ENCODE peak calls at places on chromosome 5, in seven cellular contexts. One of them, this sample, is unnamed. For H3K9me3, the result is how much of the 10 kb centered on the place peaks cover.

GRCh38 chr5:56632939-56633338 is 182.4 kb upstream of the MAP3K1 start:
- DNase-seq in pancreas: no peak
- DNase-seq in MM.1S: no peak
- DNase-seq in fibroblast of lung: no peak
- DNase-seq in A549: no peak
- DNase-seq in PC-3: no peak
- DNase-seq in PC-9: no peak
- DNase-seq in this sample: no peak

GRCh38 chr5:175749591-175749990 is 91.7 kb downstream of the HRH2 start:
- DNase-seq in PC-3: no peak
- DNase-seq in PC-9: peak
- DNase-seq in A549: no peak
- DNase-seq in fibroblast of lung: no peak
- DNase-seq in pancreas: no peak
- DNase-seq in MM.1S: no peak
- DNase-seq in this sample: no peak

GRCh38 chr5:179232091-179232490 is 113.2 kb downstream of the ADAMTS2 start:
- DNase-seq in A549: no peak
- DNase-seq in fibroblast of lung: no peak
- DNase-seq in PC-3: no peak
- DNase-seq in pancreas: peak
- DNase-seq in PC-9: no peak
- DNase-seq in MM.1S: no peak
- DNase-seq in this sample: no peak

GRCh38 chr5:93385665-93386064 is 195.4 kb downstream of the NR2F1-AS1 start:
- DNase-seq in PC-9: no peak
- DNase-seq in pancreas: no peak
- DNase-seq in MM.1S: no peak
- DNase-seq in fibroblast of lung: peak
- DNase-seq in A549: no peak
- DNase-seq in PC-3: no peak
- DNase-seq in this sample: no peak

GRCh38 chr5:148615644-148616283 is 38.6 kb downstream of the HTR4 start:
- DNase-seq in PC-3: peak
- DNase-seq in MM.1S: no peak
- DNase-seq in PC-9: no peak
- DNase-seq in A549: no peak
- DNase-seq in fibroblast of lung: peak
- DNase-seq in pancreas: no peak
- DNase-seq in this sample: no peak

GRCh38 chr5:93622240-93622885 is 39.3 kb downstream of the NR2F1 start:
- DNase-seq in MM.1S: no peak
- DNase-seq in fibroblast of lung: peak
- DNase-seq in PC-3: peak
- DNase-seq in pancreas: no peak
- DNase-seq in A549: peak
- DNase-seq in PC-9: no peak
- DNase-seq in this sample: no peak

GRCh38 chr5:142924135-142924883 is 154.1 kb downstream of the ARHGAP26 start:
- DNase-seq in PC-3: peak
- DNase-seq in fibroblast of lung: peak
- DNase-seq in MM.1S: no peak
- DNase-seq in pancreas: no peak
- DNase-seq in PC-9: no peak
- DNase-seq in A549: peak
- DNase-seq in this sample: no peak

GRCh38 chr5:108607421-108607820 is 140.3 kb upstream of the FER start:
- DNase-seq in PC-9: no peak
- DNase-seq in pancreas: no peak
- DNase-seq in fibroblast of lung: no peak
- DNase-seq in MM.1S: no peak
- DNase-seq in A549: no peak
- DNase-seq in PC-3: no peak
- DNase-seq in this sample: no peak

GRCh38 chr5:85709728-85710127 is 908.0 kb upstream of the COX7C start:
- DNase-seq in pancreas: no peak
- DNase-seq in PC-3: no peak
- DNase-seq in A549: no peak
- DNase-seq in PC-9: no peak
- DNase-seq in fibroblast of lung: no peak
- DNase-seq in MM.1S: no peak
- DNase-seq in this sample: no peak

GRCh38 chr5:170986598-170986997 is 124.8 kb downstream of the RANBP17 start:
- DNase-seq in fibroblast of lung: peak
- DNase-seq in A549: peak
- DNase-seq in pancreas: no peak
- DNase-seq in PC-3: peak
- DNase-seq in PC-9: no peak
- DNase-seq in MM.1S: peak
- DNase-seq in this sample: no peak

GRCh38 chr5:178341091-178341960 is 108.7 kb upstream of the PHYKPL start:
- DNase-seq in PC-3: no peak
- DNase-seq in A549: no peak
- DNase-seq in pancreas: peak
- DNase-seq in MM.1S: no peak
- DNase-seq in fibroblast of lung: no peak
- DNase-seq in PC-9: no peak
- DNase-seq in this sample: no peak

GRCh38 chr5:82642313-82642712 is 364.2 kb upstream of the RPS23 start:
- DNase-seq in PC-3: peak
- DNase-seq in A549: no peak
- DNase-seq in fibroblast of lung: no peak
- DNase-seq in pancreas: no peak
- DNase-seq in PC-9: no peak
- DNase-seq in MM.1S: no peak
- DNase-seq in this sample: no peak
- TF ChIP-seq CTCF in PC-3: no peak
- TF ChIP-seq CTCF in A549: no peak
- TF ChIP-seq CTCF in fibroblast of lung: no peak
- TF ChIP-seq CTCF in pancreas: no peak
- TF ChIP-seq CTCF in PC-9: no peak
- TF ChIP-seq CTCF in MM.1S: no peak
- TF ChIP-seq CTCF in this sample: no peak

DNA sequence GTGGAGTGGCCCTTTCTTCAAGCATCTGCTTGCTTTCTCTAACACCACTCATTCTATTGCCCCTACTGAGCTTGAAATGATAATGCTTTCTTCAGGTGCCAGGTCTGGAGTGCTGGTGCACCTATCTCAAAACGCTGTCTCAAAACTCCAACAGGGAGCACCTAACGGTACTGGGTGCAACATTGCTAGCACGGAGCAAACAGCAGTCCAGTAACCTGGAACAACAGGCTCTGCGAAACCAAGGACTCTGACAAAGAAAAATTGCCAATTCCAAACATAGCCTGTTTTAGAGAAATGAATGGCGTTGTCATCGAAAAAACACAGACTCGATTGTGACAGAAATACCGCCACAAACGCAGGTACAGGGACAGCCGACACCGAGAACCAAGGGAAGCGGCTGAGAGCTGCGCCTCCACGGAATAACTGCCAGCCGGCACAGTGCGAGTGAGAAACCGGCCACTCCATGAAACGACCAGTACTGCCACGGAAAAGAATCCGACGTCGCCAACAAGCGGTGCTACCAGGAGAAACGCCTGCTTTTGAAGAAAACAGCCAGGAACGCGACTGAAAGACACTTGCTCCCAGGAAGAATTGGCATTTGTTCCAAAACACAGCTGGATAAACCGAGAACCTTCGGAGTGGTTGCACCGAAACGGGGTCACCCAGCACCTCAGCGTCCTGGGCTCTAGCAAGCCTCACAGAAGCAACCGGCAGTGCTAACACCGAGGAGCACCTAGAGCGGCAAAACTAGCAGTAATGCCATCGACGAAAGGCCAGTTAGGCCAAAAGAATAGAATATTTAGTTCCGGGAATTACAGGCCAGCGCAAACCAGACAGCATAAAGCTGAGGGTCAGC is 3.0 kb downstream of the ANXA2R start:
- DNase-seq in A549: no peak
- DNase-seq in PC-9: no peak
- DNase-seq in MM.1S: no peak
- DNase-seq in fibroblast of lung: peak
- DNase-seq in pancreas: no peak
- DNase-seq in PC-3: peak
- DNase-seq in this sample: peak
- H3K4me3 ChIP-seq in A549: no peak
- H3K4me3 ChIP-seq in PC-9: peak
- H3K4me3 ChIP-seq in MM.1S: peak
- H3K4me3 ChIP-seq in fibroblast of lung: peak
- H3K4me3 ChIP-seq in pancreas: no peak
- H3K4me3 ChIP-seq in PC-3: peak
- H3K4me3 ChIP-seq in this sample: no peak

DNA sequence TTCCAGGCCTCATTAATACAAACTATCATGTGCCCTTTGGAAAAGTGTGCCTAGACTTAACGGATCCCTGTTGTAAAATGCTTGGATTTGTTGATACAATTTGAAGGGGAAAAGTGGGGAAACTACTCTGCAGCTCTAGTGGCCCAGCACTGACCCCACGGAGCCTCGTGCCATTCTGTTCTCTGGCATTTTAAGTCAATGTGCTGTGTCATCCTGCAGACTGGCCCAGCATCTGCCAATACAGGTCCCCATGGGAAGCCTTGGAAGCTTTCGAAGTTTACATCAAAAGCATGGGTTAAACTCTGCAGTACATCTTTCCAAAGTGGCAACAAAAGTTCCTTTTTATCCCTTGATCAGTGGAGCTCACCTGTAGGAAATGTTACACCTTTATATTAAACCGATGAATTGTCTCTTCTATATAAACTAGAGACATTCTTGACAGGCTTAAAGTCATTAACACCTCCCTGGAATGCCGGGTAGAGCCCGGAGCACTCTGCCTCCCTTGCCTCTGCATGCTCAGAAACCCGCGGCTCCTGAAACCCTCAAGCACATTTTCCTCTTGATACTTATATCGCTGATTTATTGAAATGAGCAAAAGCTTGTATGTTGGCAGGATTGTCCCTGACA is 596.0 kb upstream of the ADAMTS16 start:
- DNase-seq in fibroblast of lung: no peak
- DNase-seq in A549: no peak
- DNase-seq in pancreas: no peak
- DNase-seq in PC-9: no peak
- DNase-seq in MM.1S: no peak
- DNase-seq in PC-3: no peak
- DNase-seq in this sample: no peak
- H3K9me3 ChIP-seq in fibroblast of lung: under half
- H3K9me3 ChIP-seq in A549: under half
- H3K9me3 ChIP-seq in pancreas: under half
- H3K9me3 ChIP-seq in PC-9: under half
- H3K9me3 ChIP-seq in MM.1S: under half
- H3K9me3 ChIP-seq in PC-3: under half
- H3K9me3 ChIP-seq in this sample: under half

GRCh38 chr5:38751103-38751502 is 94.7 kb upstream of the OSMR start:
- DNase-seq in PC-9: peak
- DNase-seq in PC-3: peak
- DNase-seq in MM.1S: no peak
- DNase-seq in pancreas: no peak
- DNase-seq in A549: no peak
- DNase-seq in fibroblast of lung: peak
- DNase-seq in this sample: no peak
- TF ChIP-seq CTCF in PC-9: peak
- TF ChIP-seq CTCF in PC-3: peak
- TF ChIP-seq CTCF in MM.1S: no peak
- TF ChIP-seq CTCF in pancreas: no peak
- TF ChIP-seq CTCF in A549: no peak
- TF ChIP-seq CTCF in fibroblast of lung: no peak
- TF ChIP-seq CTCF in this sample: no peak

GRCh38 chr5:54769072-54769471 is 216.3 kb downstream of the ESM1 start:
- DNase-seq in PC-9: no peak
- DNase-seq in fibroblast of lung: no peak
- DNase-seq in MM.1S: no peak
- DNase-seq in pancreas: no peak
- DNase-seq in PC-3: peak
- DNase-seq in A549: no peak
- DNase-seq in this sample: no peak

GRCh38 chr5:54772232-54773168 is 212.9 kb downstream of the ESM1 start:
- DNase-seq in A549: no peak
- DNase-seq in fibroblast of lung: no peak
- DNase-seq in MM.1S: no peak
- DNase-seq in PC-3: peak
- DNase-seq in pancreas: no peak
- DNase-seq in PC-9: no peak
- DNase-seq in this sample: no peak

GRCh38 chr5:54778783-54779182 is 206.6 kb downstream of the ESM1 start:
- DNase-seq in MM.1S: no peak
- DNase-seq in A549: no peak
- DNase-seq in fibroblast of lung: no peak
- DNase-seq in PC-9: no peak
- DNase-seq in PC-3: no peak
- DNase-seq in pancreas: no peak
- DNase-seq in this sample: no peak

GRCh38 chr5:54769746-54770145 is 215.6 kb downstream of the ESM1 start:
- DNase-seq in PC-3: no peak
- DNase-seq in fibroblast of lung: no peak
- DNase-seq in MM.1S: no peak
- DNase-seq in PC-9: no peak
- DNase-seq in A549: no peak
- DNase-seq in pancreas: no peak
- DNase-seq in this sample: no peak

DNA sequence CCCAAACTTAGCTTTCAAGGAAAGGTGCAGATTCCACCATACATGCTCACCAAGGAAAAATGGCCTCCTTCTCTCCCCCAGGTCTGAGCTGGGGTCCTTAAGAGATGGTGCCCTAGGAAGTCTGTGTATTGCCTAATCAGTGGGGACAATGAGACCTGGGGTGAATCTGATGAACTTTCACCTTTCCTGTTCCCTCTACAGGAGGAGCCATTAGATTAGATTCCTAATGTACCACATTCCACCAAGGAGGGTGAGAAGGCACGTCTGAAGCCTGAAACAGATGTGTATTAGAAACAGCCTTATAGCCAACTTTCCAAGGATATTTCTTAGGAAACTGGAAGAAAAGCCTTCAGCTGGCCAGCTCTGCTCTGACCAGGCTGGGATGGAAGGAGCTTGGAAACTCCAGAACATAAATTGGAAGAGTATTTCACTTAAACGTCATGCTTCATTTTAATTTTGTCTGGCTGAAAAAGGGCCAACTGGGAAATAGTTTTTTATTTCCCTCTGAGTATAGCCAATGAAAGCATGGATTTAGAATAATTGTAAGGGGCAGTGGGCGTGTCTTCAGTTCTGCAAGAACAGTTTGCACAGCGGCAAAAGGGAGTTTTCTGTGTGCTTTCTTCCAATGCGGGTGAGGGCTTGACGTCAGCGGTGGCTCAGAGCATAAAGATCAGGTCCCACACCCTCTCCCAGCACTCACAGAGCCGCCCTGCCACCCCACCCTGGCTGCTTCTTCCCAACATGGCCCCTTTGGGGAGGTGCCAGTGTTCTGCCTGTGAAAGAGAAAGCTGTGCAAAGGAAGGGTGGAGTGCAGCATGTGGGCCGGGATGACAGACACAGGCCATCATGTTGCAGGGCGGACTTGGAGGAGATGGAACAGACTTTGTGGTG is 210.9 kb downstream of the ESM1 start:
- DNase-seq in MM.1S: no peak
- DNase-seq in PC-9: no peak
- DNase-seq in PC-3: no peak
- DNase-seq in pancreas: no peak
- DNase-seq in A549: no peak
- DNase-seq in fibroblast of lung: peak
- DNase-seq in this sample: peak
- H3K4me3 ChIP-seq in MM.1S: no peak
- H3K4me3 ChIP-seq in PC-9: no peak
- H3K4me3 ChIP-seq in PC-3: no peak
- H3K4me3 ChIP-seq in pancreas: no peak
- H3K4me3 ChIP-seq in A549: no peak
- H3K4me3 ChIP-seq in fibroblast of lung: no peak
- H3K4me3 ChIP-seq in this sample: no peak